ENCODE peak calls at places on chromosomes 1 and 21, in ten cellular contexts. U is NCI-H774; Q is Daoy; E is cardiac fibroblast; J is AG04449; R is tibial artery; D is spleen; S is activated CD4-positive, alpha-beta T cell treated with anti-CD3 and anti-CD28 coated beads for 24 hours; A is OCI-M1; I is pancreas. V is an unnamed sample.

GRCh38 chr1:152759453-152760173 is 1.8 kb downstream of the KPRP start:
- DNase-seq in D (no peak), A (no peak), Q (no peak), U (no peak), R (no peak), I (no peak), S (no peak), E (no peak), J (no peak), V (no peak)

GRCh38 chr1:94384485-94385353 is 33.5 kb upstream of the ABCD3 start:
- DNase-seq in A (peak), D (no peak), Q (peak), I (peak), E (no peak), U (no peak), J (no peak), S (no peak), R (no peak), V (no peak)

GRCh38 chr21:17848228-17848627 is 29.1 kb upstream of the C21orf91 start:
- DNase-seq in Q (peak), U (no peak), I (peak), A (peak), S (no peak), R (peak), J (peak), E (peak), D (no peak), V (no peak)

GRCh38 chr1:156859523-156860112 is 701 bp upstream of the INSRR start:
- DNase-seq in I (no peak), J (no peak), R (no peak), A (peak), U (no peak), S (no peak), Q (peak), E (peak), D (no peak), V (no peak)

GRCh38 chr1:19421365-19421764 is 64.0 kb downstream of the CAPZB start:
- DNase-seq in J (no peak), A (no peak), Q (no peak), S (no peak), E (no peak), D (no peak), I (no peak), R (no peak), U (no peak), V (no peak)

GRCh38 chr1:38589036-38589435 is 270.5 kb downstream of the RRAGC start:
- DNase-seq in A (no peak), Q (peak), S (no peak), D (no peak), U (no peak), I (peak), J (no peak), E (no peak), R (no peak), V (no peak)

GRCh38 chr1:172154571-172154970 is 265.9 kb upstream of the C1orf105 start:
- DNase-seq in J (no peak), Q (peak), S (no peak), E (peak), I (no peak), R (no peak), A (peak), D (no peak), U (no peak), V (no peak)

GRCh38 chr1:226638001-226638601 is 89.5 kb downstream of the STUM start:
- DNase-seq in J (no peak), U (no peak), Q (no peak), I (no peak), A (no peak), S (no peak), D (peak), R (peak), E (no peak), V (peak)

GRCh38 chr1:167477962-167478361 is 40.4 kb downstream of the CD247 start:
- DNase-seq in S (no peak), J (no peak), U (no peak), Q (no peak), E (no peak), D (no peak), I (no peak), A (no peak), R (no peak), V (no peak)